ENCODE peak calls at places on chromosomes 11 and 22, in six cellular contexts. A is stimulated activated CD4-positive, alpha-beta T cell treated with anti-CD3 and anti-CD28 coated beads, Interleukin-12 subunit alpha, Interleukin-12 subunit beta, amount 100 ng/mL, for 4 hours; J is AG08396; Q is dorsolateral prefrontal cortex; Y is NCI-H446; E is effector memory CD8-positive, alpha-beta T cell. S is an unnamed sample.

GRCh38 chr22:38236786-38237185 is 35.0 kb downstream of the MAFF start:
- DNase-seq in Y (no peak), Q (no peak), A (no peak), E (no peak), J (no peak), S (no peak)

GRCh38 chr11:66347425-66348276 is at the start of gene B4GAT1:
- DNase-seq in Y (peak), Q (peak), A (peak), J (peak), E (peak), S (peak)

GRCh38 chr22:25722223-25723015 is 19.6 kb upstream of the MYO18B start:
- DNase-seq in Q (no peak), E (no peak), J (no peak), Y (no peak), A (no peak), S (no peak)

GRCh38 chr11:114164546-114164945 is 105.0 kb downstream of the ZBTB16 start:
- DNase-seq in J (no peak), E (no peak), A (no peak), Q (no peak), Y (no peak), S (no peak)

GRCh38 chr11:8646873-8647272 is 35.6 kb downstream of the TRIM66 start:
- DNase-seq in Y (no peak), J (no peak), A (no peak), E (no peak), Q (no peak), S (no peak)

GRCh38 chr11:38814670-38815069 is 2216.6 kb upstream of the RAG2 start:
- DNase-seq in A (no peak), Y (no peak), Q (no peak), E (no peak), J (no peak), S (no peak)

GRCh38 chr11:75105462-75105925 is 8.8 kb upstream of the OR2AT4 start:
- DNase-seq in Q (no peak), E (no peak), A (no peak), Y (no peak), J (no peak), S (no peak)

GRCh38 chr11:45755281-45755859 is 49.6 kb upstream of the SLC35C1 start:
- DNase-seq in Y (no peak), Q (no peak), J (no peak), E (no peak), A (no peak), S (no peak)

GRCh38 chr11:11579012-11579755 is 42.6 kb downstream of the GALNT18 start:
- DNase-seq in Y (peak), A (no peak), Q (no peak), J (no peak), E (no peak), S (no peak)

GRCh38 chr22:42180349-42180842 is 49.8 kb upstream of the CYP2D6 start:
- DNase-seq in A (peak), Q (peak), J (no peak), E (peak), Y (peak), S (no peak)

GRCh38 chr11:114821626-114822025 is 143.3 kb downstream of the NXPE2 start:
- DNase-seq in J (no peak), A (no peak), Q (peak), E (no peak), Y (peak), S (no peak)